ENCODE peak calls at places on chromosomes 13 and 19, in ten cellular contexts. G is substantia nigra; V is endodermal cell; X is stimulated activated CD8-positive, alpha-beta memory T cell treated with anti-CD3 and anti-CD28 coated beads, Interleukin-7, amount 100 ng/mL, for 1 hour; U is EH; B is HFFc6; R is AG08395; M is T-cell; T is stimulated activated CD4-positive, alpha-beta T cell treated with anti-CD3 and anti-CD28 coated beads, Interleukin-1b, Interleukin-23, amount 100 ng/mL, for 1 hour; Q is HEK293T. J is an unnamed sample.

GRCh38 chr13:99002191-99002710 is 24.4 kb upstream of the DOCK9 start:
- DNase-seq in M (no peak), V (no peak), U (no peak), X (no peak), T (no peak), B (no peak), Q (no peak), R (no peak), G (no peak), J (no peak)

GRCh38 chr19:34733266-34733825 is 697 bp upstream of the ZNF181 start:
- DNase-seq in R (no peak), G (peak), B (no peak), V (no peak), Q (peak), X (no peak), M (no peak), T (no peak), U (no peak), J (no peak)

GRCh38 chr19:3618144-3618810 is 8.3 kb downstream of the CACTIN start:
- DNase-seq in V (peak), X (no peak), G (peak), R (peak), M (peak), B (no peak), T (peak), Q (peak), U (peak), J (no peak)

GRCh38 chr19:53015159-53015558 is 1.4 kb downstream of the ERVV-1 start:
- DNase-seq in U (no peak), T (no peak), Q (no peak), G (no peak), B (no peak), X (no peak), V (no peak), R (no peak), M (no peak), J (no peak)

GRCh38 chr19:55206664-55207500 is 2.4 kb downstream of the PTPRH start:
- DNase-seq in X (no peak), V (peak), U (peak), G (peak), Q (peak), B (peak), M (no peak), T (no peak), R (peak), J (peak)

GRCh38 chr19:12965017-12965811 is 4.2 kb upstream of the DAND5 start:
- DNase-seq in G (peak), T (peak), B (peak), R (peak), M (peak), Q (peak), U (peak), V (peak), X (peak), J (peak)

GRCh38 chr13:108494991-108495661 is 134.3 kb upstream of the MYO16 start:
- DNase-seq in U (no peak), B (no peak), G (no peak), X (no peak), T (no peak), M (no peak), R (no peak), V (peak), Q (no peak), J (no peak)

GRCh38 chr19:10712754-10713153 is 5.1 kb upstream of the DNM2 start:
- DNase-seq in G (no peak), V (no peak), M (no peak), Q (no peak), U (no peak), T (no peak), X (no peak), B (no peak), R (no peak), J (no peak)

GRCh38 chr19:30305346-30306060 is 66.7 kb upstream of the ZNF536 start:
- DNase-seq in U (no peak), M (no peak), T (no peak), R (no peak), B (no peak), G (no peak), X (no peak), V (no peak), Q (no peak), J (no peak)

GRCh38 chr13:112943309-112944125 is 25.5 kb upstream of the MCF2L start:
- DNase-seq in M (no peak), R (peak), Q (peak), B (no peak), U (peak), T (no peak), V (peak), X (no peak), G (no peak), J (no peak)

GRCh38 chr13:109971745-109972090 is 185.3 kb upstream of the IRS2 start:
- DNase-seq in G (no peak), V (no peak), Q (no peak), U (no peak), B (no peak), R (no peak), X (no peak), M (no peak), T (no peak), J (no peak)

GRCh38 chr13:100269837-100270236 is 180.9 kb downstream of the PCCA start:
- DNase-seq in B (peak), M (no peak), X (no peak), U (peak), G (peak), T (no peak), R (peak), Q (no peak), V (no peak), J (no peak)

GRCh38 chr19:47723573-47723923 is 10.3 kb downstream of the EHD2 start:
- DNase-seq in G (no peak), U (peak), R (no peak), B (peak), Q (no peak), V (no peak), M (no peak), X (no peak), T (no peak), J (peak)

GRCh38 chr19:36163813-36164212 is 11.6 kb upstream of the COX7A1 start:
- DNase-seq in T (no peak), V (no peak), G (no peak), Q (no peak), B (no peak), U (no peak), M (no peak), X (no peak), R (no peak), J (no peak)

GRCh38 chr13:32530841-32531253 is 7.7 kb downstream of the N4BP2L2 start:
- DNase-seq in B (peak), U (peak), T (no peak), X (no peak), Q (no peak), M (no peak), R (peak), V (no peak), G (no peak), J (no peak)

GRCh38 chr19:17886515-17886914 is 14.8 kb downstream of the SLC5A5 start:
- DNase-seq in T (no peak), G (no peak), U (no peak), X (no peak), M (no peak), B (no peak), Q (no peak), V (no peak), R (no peak), J (no peak)

GRCh38 chr13:40345149-40345514 is 321.3 kb downstream of the FOXO1 start:
- DNase-seq in M (no peak), V (no peak), U (no peak), Q (no peak), T (no peak), R (no peak), G (no peak), X (no peak), B (no peak), J (no peak)

GRCh38 chr19:42105358-42105757 is 26.9 kb downstream of the POU2F2 start:
- DNase-seq in B (no peak), M (no peak), T (no peak), G (no peak), U (no peak), X (no peak), V (no peak), Q (no peak), R (no peak), J (no peak)

GRCh38 chr13:92074658-92075057 is 676.2 kb downstream of the GPC5 start:
- DNase-seq in V (peak), X (no peak), U (no peak), T (no peak), R (no peak), B (no peak), Q (peak), G (no peak), M (no peak), J (no peak)

GRCh38 chr19:19109601-19110000 is 28.7 kb downstream of the TMEM161A start:
- DNase-seq in B (peak), Q (no peak), R (no peak), G (no peak), V (peak), X (no peak), M (no peak), U (peak), T (no peak), J (no peak)

GRCh38 chr13:97108535-97108910 is 113.6 kb upstream of the MBNL2 start:
- DNase-seq in R (no peak), V (no peak), M (no peak), X (no peak), T (no peak), Q (no peak), B (no peak), U (no peak), G (no peak), J (no peak)

GRCh38 chr13:30268673-30269072 is 38.7 kb downstream of the KATNAL1 start:
- DNase-seq in U (no peak), Q (no peak), B (no peak), T (no peak), X (no peak), R (no peak), G (no peak), V (no peak), M (no peak), J (no peak)

GRCh38 chr13:18951412-18951811 is 230.2 kb downstream of the TUBA3C start:
- DNase-seq in G (no peak), R (no peak), V (no peak), X (no peak), Q (no peak), T (no peak), B (no peak), M (no peak), U (no peak), J (no peak)

GRCh38 chr19:51754770-51755169 is 3.1 kb upstream of the FPR1 start:
- DNase-seq in U (no peak), B (no peak), X (no peak), V (no peak), Q (no peak), T (no peak), R (no peak), M (no peak), G (no peak), J (no peak)

GRCh38 chr19:23762548-23762883 is 3.8 kb upstream of the ZNF681 start:
- DNase-seq in Q (no peak), B (no peak), R (no peak), M (no peak), T (no peak), X (no peak), V (no peak), G (no peak), U (no peak), J (no peak)

J was measured in RCC 7860.